ENCODE peak calls at places on chromosomes 6 and 20, in nine cellular contexts. G is adrenal gland, M is fibroblast of lung, D is GM23248, N is SJSA1, T is aorta, I is body of pancreas, B is Peyer's patch, W is cardiac muscle cell. F is an unnamed sample. For H3K9me3 and H3K36me3, the result is how much of the 10 kb centered on the place peaks cover.

GRCh38 chr6:129645371-129646139 is 64.4 kb downstream of the ARHGAP18 start:
- DNase-seq in T (no peak), D (no peak), B (no peak), W (no peak), M (peak), I (no peak), G (no peak), N (no peak), F (no peak)

GRCh38 chr6:5058254-5058653 is 26.9 kb upstream of the PPP1R3G start:
- DNase-seq in I (no peak), D (no peak), T (no peak), G (peak), N (no peak), M (no peak), B (no peak), W (no peak), F (no peak)

GRCh38 chr20:326645-327031 is 1.3 kb downstream of the SOX12 start:
- DNase-seq in T (peak), N (no peak), M (peak), I (peak), G (peak), D (peak), W (peak), B (no peak), F (no peak)

GRCh38 chr6:129644567-129645015 is 65.4 kb downstream of the ARHGAP18 start:
- DNase-seq in N (no peak), M (peak), G (no peak), W (no peak), D (peak), I (no peak), T (no peak), B (no peak), F (no peak)

GRCh38 chr6:16104624-16105023 is 24.3 kb upstream of the MYLIP start:
- DNase-seq in W (no peak), T (no peak), G (no peak), I (no peak), N (no peak), D (no peak), M (no peak), B (no peak), F (no peak)

GRCh38 chr20:49750611-49751396 is 37.1 kb upstream of the B4GALT5 start:
- DNase-seq in I (peak), M (no peak), D (peak), N (no peak), G (no peak), T (no peak), B (peak), W (no peak), F (no peak)

GRCh38 chr6:116060572-116061283 is at the start of gene FRK:
- DNase-seq in G (no peak), I (peak), N (no peak), D (peak), W (no peak), M (peak), T (peak), B (peak), F (no peak)

GRCh38 chr6:38701551-38701950 is 1.4 kb downstream of the GLO1 start:
- DNase-seq in T (no peak), G (no peak), M (no peak), D (no peak), W (no peak), N (no peak), I (no peak), B (no peak), F (no peak)

GRCh38 chr6:125867483-125867935 is 76.7 kb downstream of the NCOA7 start:
- DNase-seq in B (no peak), M (peak), T (no peak), I (no peak), W (no peak), N (no peak), D (peak), G (no peak), F (no peak)

GRCh38 chr6:85135376-85136094 is 314.3 kb upstream of the NT5E start:
- DNase-seq in M (peak), T (no peak), D (peak), N (no peak), G (no peak), I (no peak), W (no peak), B (no peak), F (no peak)

GRCh38 chr20:39624316-39624715 is 662.2 kb downstream of the DHX35 start:
- DNase-seq in G (no peak), T (no peak), M (no peak), B (no peak), I (no peak), D (no peak), N (no peak), W (no peak), F (no peak)
- H3K9me3 ChIP-seq in G (under half), T (under half), M (under half), B (under half), I (under half), D (under half), N (under half), W (under half), F (under half)

GRCh38 chr20:54129350-54129749 is 44.4 kb downstream of the CYP24A1 start:
- DNase-seq in T (no peak), N (no peak), W (no peak), D (no peak), B (no peak), I (no peak), G (no peak), M (no peak), F (no peak)

GRCh38 chr20:54134445-54135220 is 39.2 kb downstream of the CYP24A1 start:
- DNase-seq in N (peak), D (peak), B (no peak), T (no peak), G (no peak), M (no peak), W (no peak), I (no peak), F (no peak)

GRCh38 chr20:54133434-54134427 is 40.1 kb downstream of the CYP24A1 start:
- DNase-seq in B (peak), T (no peak), M (peak), I (no peak), N (peak), D (peak), G (no peak), W (no peak), F (no peak)

GRCh38 chr20:54132612-54133433 is 41.0 kb downstream of the CYP24A1 start:
- DNase-seq in M (peak), B (peak), W (peak), T (no peak), N (peak), G (peak), I (peak), D (peak), F (no peak)

GRCh38 chr20:54131675-54132611 is 41.8 kb downstream of the CYP24A1 start:
- DNase-seq in B (no peak), T (no peak), I (no peak), W (no peak), N (no peak), G (no peak), M (no peak), D (peak), F (no peak)
- H3K27ac ChIP-seq in B (no peak), T (no peak), I (no peak), W (no peak), N (peak), G (no peak), M (peak), D (peak), F (no peak)

GRCh38 chr6:13683038-13683437 is 28.6 kb downstream of the RANBP9 start:
- DNase-seq in N (no peak), T (no peak), I (no peak), B (no peak), G (no peak), D (no peak), W (no peak), M (no peak), F (no peak)
- H3K36me3 ChIP-seq in N (under half), T (under half), I (under half), B (under half), G (under half), D (under half), W (under half), M (under half), F (under half)

GRCh38 chr6:109359248-109359647 is 23.0 kb downstream of the CD164 start:
- DNase-seq in D (no peak), T (no peak), G (no peak), I (no peak), N (no peak), W (no peak), M (no peak), B (no peak), F (no peak)

GRCh38 chr6:109360281-109360680 is 22.0 kb downstream of the CD164 start:
- DNase-seq in I (no peak), M (no peak), N (no peak), D (no peak), W (no peak), G (no peak), T (no peak), B (no peak), F (no peak)

GRCh38 chr6:109360791-109361190 is 21.5 kb downstream of the CD164 start:
- DNase-seq in G (no peak), W (no peak), N (no peak), D (no peak), T (no peak), B (no peak), M (no peak), I (no peak), F (no peak)

GRCh38 chr6:109358204-109358603 is 24.1 kb downstream of the CD164 start:
- DNase-seq in G (no peak), B (no peak), I (no peak), N (no peak), D (no peak), W (no peak), M (no peak), T (no peak), F (no peak)

GRCh38 chr6:109356237-109356636 is 26.0 kb downstream of the CD164 start:
- DNase-seq in T (no peak), M (no peak), W (no peak), I (no peak), G (no peak), D (no peak), N (no peak), B (no peak), F (no peak)
- H3K9me3 ChIP-seq in T (under half), M (under half), W (under half), I (under half), G (under half), D (under half), N (under half), B (under half), F (under half)